ENCODE peak calls at places on chromosomes 7 and 10, in seven cellular contexts. O is neuronal stem cell; B is ovary; I is right lobe of liver; X is CD8-positive, alpha-beta T cell; F is uterus; L is psoas muscle. G is an unnamed sample. For H3K27me3, the result is how much of the 10 kb centered on the place peaks cover.

GRCh38 chr10:74081192-74081803 is 69.3 kb downstream of the AP3M1 start:
- DNase-seq in O (peak), B (no peak), I (no peak), X (peak), F (peak), L (no peak), G (peak)

GRCh38 chr10:3452683-3453388 is 280.3 kb upstream of the PITRM1 start:
- DNase-seq in O (no peak), B (no peak), I (no peak), X (no peak), F (no peak), L (no peak), G (no peak)

GRCh38 chr10:119205926-119206602 is 1.3 kb upstream of the GRK5 start:
- DNase-seq in O (no peak), B (no peak), I (peak), X (peak), F (peak), L (peak), G (no peak)

GRCh38 chr10:99815611-99816010 is 33.2 kb downstream of the ABCC2 start:
- DNase-seq in O (no peak), B (no peak), I (no peak), X (no peak), F (no peak), L (no peak), G (no peak)

GRCh38 chr7:150978136-150978789 is at the start of gene KCNH2:
- DNase-seq in O (peak), B (no peak), I (no peak), X (no peak), F (peak), L (no peak), G (no peak)

GRCh38 chr10:74206727-74207126 is 55.7 kb downstream of the ADK start:
- DNase-seq in O (no peak), B (no peak), I (no peak), X (no peak), F (no peak), L (no peak), G (peak)

GRCh38 chr7:14754631-14755030 is 147.9 kb downstream of the DGKB start:
- DNase-seq in O (no peak), B (no peak), I (no peak), X (no peak), F (no peak), L (no peak), G (no peak)

GRCh38 chr7:20395094-20395493 is 64.4 kb downstream of the ITGB8 start:
- DNase-seq in O (no peak), B (no peak), I (no peak), X (no peak), F (no peak), L (no peak), G (no peak)

GRCh38 chr10:6211341-6212265 is 8.9 kb downstream of the PFKFB3 start:
- DNase-seq in O (peak), B (peak), I (no peak), X (no peak), F (peak), L (peak), G (peak)

GRCh38 chr7:111199643-111200042 is 108.7 kb downstream of the LRRN3 start:
- DNase-seq in O (no peak), B (no peak), I (no peak), X (no peak), F (no peak), L (no peak), G (no peak)

GRCh38 chr7:54072710-54073109 is 469.5 kb upstream of the VSTM2A start:
- DNase-seq in O (no peak), B (no peak), I (no peak), X (no peak), F (no peak), L (no peak), G (no peak)

GRCh38 chr7:77587276-77587675 is 50.2 kb downstream of the PTPN12 start:
- DNase-seq in O (no peak), B (no peak), I (no peak), X (no peak), F (no peak), L (no peak), G (no peak)

GRCh38 chr7:126529833-126530232 is 722.9 kb downstream of the GRM8 start:
- DNase-seq in O (no peak), B (no peak), I (no peak), X (no peak), F (no peak), L (no peak), G (no peak)

GRCh38 chr7:158824028-158824427 is 5.3 kb downstream of the ESYT2 start:
- DNase-seq in O (no peak), B (no peak), I (no peak), X (peak), F (no peak), L (no peak), G (peak)

GRCh38 chr10:30013684-30014246 is 45.6 kb downstream of the JCAD start:
- DNase-seq in O (no peak), B (peak), I (peak), X (no peak), F (peak), L (peak), G (no peak)

GRCh38 chr7:155808551-155809331 is 3.5 kb downstream of the SHH start:
- DNase-seq in O (no peak), B (no peak), I (peak), X (no peak), F (no peak), L (no peak), G (peak)

GRCh38 chr7:99631311-99632109 is 14.8 kb downstream of the ZSCAN25 start:
- DNase-seq in O (no peak), B (no peak), I (no peak), X (no peak), F (no peak), L (peak), G (no peak)

GRCh38 chr10:132362151-132362611 is 30.2 kb downstream of the LRRC27 start:
- DNase-seq in O (no peak), B (no peak), I (peak), X (no peak), F (no peak), L (no peak), G (no peak)

GRCh38 chr7:154463794-154464193 is 411.6 kb downstream of the DPP6 start:
- DNase-seq in O (no peak), B (no peak), I (no peak), X (no peak), F (no peak), L (no peak), G (no peak)

GRCh38 chr7:144736880-144737493 is 98.9 kb downstream of the TPK1 start:
- DNase-seq in O (no peak), B (no peak), I (no peak), X (no peak), F (no peak), L (no peak), G (no peak)

GRCh38 chr7:68729361-68729760 is 868.9 kb upstream of the AUTS2 start:
- DNase-seq in O (no peak), B (no peak), I (no peak), X (no peak), F (no peak), L (no peak), G (no peak)

GRCh38 chr7:139112316-139112715 is 2.8 kb upstream of the ZC3HAV1 start:
- DNase-seq in O (no peak), B (no peak), I (no peak), X (no peak), F (no peak), L (no peak), G (no peak)

GRCh38 chr10:963186-963585 is 25.0 kb upstream of the GTPBP4 start:
- DNase-seq in O (no peak), B (no peak), I (no peak), X (no peak), F (no peak), L (no peak), G (no peak)

GRCh38 chr7:81331061-81332018 is 412.5 kb upstream of the SEMA3C start:
- DNase-seq in O (no peak), B (no peak), I (no peak), X (no peak), F (no peak), L (no peak), G (no peak)

GRCh38 chr10:18523025-18523424 is 128.4 kb downstream of the NSUN6 start:
- DNase-seq in O (no peak), B (no peak), I (no peak), X (no peak), F (no peak), L (no peak), G (no peak)

GRCh38 chr7:131224996-131225395 is 102.7 kb upstream of the MKLN1 start:
- DNase-seq in O (no peak), B (no peak), I (no peak), X (no peak), F (no peak), L (no peak), G (no peak)

GRCh38 chr7:96993980-96994379 is 11.4 kb upstream of the DLX6 start:
- DNase-seq in O (no peak), B (no peak), I (no peak), X (no peak), F (no peak), L (no peak), G (no peak)

GRCh38 chr7:96995406-96996110 is 9.8 kb upstream of the DLX6 start:
- DNase-seq in O (peak), B (no peak), I (no peak), X (no peak), F (no peak), L (no peak), G (no peak)

GRCh38 chr7:96992624-96993452 is 12.5 kb upstream of the DLX6 start:
- DNase-seq in O (peak), B (no peak), I (no peak), X (no peak), F (no peak), L (no peak), G (peak)

GRCh38 chr7:96991850-96992623 is 13.3 kb upstream of the DLX6 start:
- DNase-seq in O (peak), B (no peak), I (no peak), X (no peak), F (no peak), L (no peak), G (no peak)

DNA sequence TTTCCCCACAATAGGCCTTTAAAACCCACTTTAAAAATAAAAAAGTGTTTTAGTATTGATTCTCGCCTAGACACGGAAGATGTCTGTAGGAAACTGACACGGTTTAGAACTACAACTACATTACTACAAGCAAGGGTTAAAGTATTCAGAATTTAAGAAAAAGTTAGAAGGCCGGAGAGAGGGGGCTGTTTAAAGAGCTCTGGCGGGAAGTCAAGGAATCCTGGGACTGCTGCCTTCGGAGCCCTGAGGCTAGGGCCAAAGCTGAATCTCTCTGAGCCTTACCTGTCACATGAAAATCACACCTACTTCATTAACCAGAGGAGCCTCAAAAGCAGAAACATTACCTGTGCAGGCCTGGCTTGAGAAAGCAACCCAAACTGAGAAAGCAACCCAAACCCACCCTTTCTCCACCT is 11.9 kb upstream of the DLX6 start:
- DNase-seq in O (no peak), B (no peak), I (no peak), X (no peak), F (no peak), L (no peak), G (no peak)
- H3K27me3 ChIP-seq in O (half or more), B (under half), I (under half), X (half or more), F (half or more), L (half or more), G (half or more)

DNA sequence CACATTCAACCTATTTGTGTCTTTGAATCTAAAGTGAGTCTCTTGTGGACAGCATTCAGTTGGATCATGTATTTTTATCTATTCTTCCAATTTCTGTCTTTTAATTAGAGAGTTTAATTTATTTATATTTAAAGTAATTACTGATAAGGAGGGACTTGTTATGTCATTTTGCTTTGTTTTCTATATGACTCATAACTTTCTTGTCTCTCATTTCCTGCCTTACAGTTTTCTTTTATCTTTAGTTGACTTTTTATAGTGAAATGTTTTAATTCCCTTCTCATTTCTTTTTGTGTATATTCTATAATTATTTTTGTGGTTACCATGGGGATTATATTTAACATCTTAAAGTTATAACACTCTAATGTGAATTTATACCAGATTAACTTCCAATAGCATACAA is 7.3 kb upstream of the ZNF518A start:
- DNase-seq in O (no peak), B (no peak), I (no peak), X (no peak), F (no peak), L (no peak), G (no peak)
- H3K27me3 ChIP-seq in O (under half), B (under half), I (under half), X (under half), F (half or more), L (half or more), G (under half)

DNA sequence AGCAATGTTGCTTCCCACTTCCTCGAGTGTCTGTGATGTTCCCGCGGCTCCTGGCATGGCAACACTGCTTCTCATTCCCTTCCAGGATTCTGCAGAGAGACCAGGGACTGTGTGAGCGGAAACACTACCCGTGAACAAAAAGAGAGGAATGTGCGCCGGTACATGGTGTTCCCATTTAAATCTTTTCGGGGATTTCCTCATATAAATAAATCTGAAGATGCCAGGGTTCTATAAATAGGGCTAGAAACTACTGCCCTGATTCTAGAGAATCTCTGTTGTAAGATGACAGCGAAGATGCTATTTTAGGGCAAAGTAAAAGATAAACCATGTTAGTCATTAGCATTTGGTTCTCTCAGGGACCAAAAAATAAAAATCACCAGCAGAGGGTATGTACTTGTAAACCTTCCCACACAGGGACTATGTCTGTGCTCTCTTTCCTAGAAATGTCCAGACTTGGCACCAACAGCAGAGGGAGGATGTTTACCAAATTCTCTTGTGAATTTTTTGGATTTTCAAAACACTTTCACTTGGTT is 92.2 kb upstream of the DDC start:
- DNase-seq in O (no peak), B (peak), I (no peak), X (no peak), F (peak), L (peak), G (no peak)
- H3K27me3 ChIP-seq in O (under half), B (under half), I (under half), X (under half), F (under half), L (under half), G (under half)

DNA sequence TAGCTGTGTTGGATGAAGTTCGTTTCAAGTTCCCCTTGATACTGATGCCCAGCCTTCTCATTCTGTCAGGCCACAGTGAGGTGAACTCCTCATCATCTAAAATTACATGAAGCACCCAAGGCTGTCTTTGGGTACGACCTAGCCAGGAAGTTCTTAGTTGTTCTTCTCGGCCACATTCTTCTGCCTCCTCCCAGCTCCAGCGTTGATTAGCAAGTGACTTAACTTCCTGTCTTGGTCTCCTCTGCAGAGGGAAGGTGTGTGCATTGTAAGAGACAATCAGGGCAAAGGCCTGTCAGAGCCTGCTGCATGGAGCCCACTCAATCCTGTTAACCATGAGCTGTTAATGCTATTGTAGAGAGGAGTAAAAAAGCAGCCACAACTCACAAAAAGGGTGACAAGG is 43.2 kb upstream of the CPXM2 start:
- DNase-seq in O (no peak), B (no peak), I (no peak), X (no peak), F (no peak), L (no peak), G (no peak)
- H3K27me3 ChIP-seq in O (under half), B (under half), I (under half), X (under half), F (under half), L (under half), G (under half)

GRCh38 chr10:65670087-65670486 is 1255.7 kb upstream of the LRRTM3 start:
- DNase-seq in O (no peak), B (no peak), I (no peak), X (no peak), F (no peak), L (no peak), G (no peak)
- H3K27me3 ChIP-seq in O (under half), B (under half), I (under half), X (under half), F (under half), L (under half), G (under half)

GRCh38 chr7:30254248-30254647 is 30.1 kb upstream of the ZNRF2 start:
- DNase-seq in O (no peak), B (no peak), I (no peak), X (no peak), F (no peak), L (no peak), G (no peak)

GRCh38 chr7:30252885-30253795 is 31.3 kb upstream of the ZNRF2 start:
- DNase-seq in O (no peak), B (no peak), I (peak), X (no peak), F (no peak), L (peak), G (no peak)

GRCh38 chr7:30255096-30255769 is 29.2 kb upstream of the ZNRF2 start:
- DNase-seq in O (no peak), B (no peak), I (no peak), X (no peak), F (no peak), L (no peak), G (no peak)

GRCh38 chr7:30253796-30254165 is 30.6 kb upstream of the ZNRF2 start:
- DNase-seq in O (no peak), B (no peak), I (no peak), X (no peak), F (no peak), L (no peak), G (no peak)

GRCh38 chr7:30254717-30255095 is 29.7 kb upstream of the ZNRF2 start:
- DNase-seq in O (no peak), B (no peak), I (no peak), X (no peak), F (no peak), L (no peak), G (no peak)
- H3K27me3 ChIP-seq in O (under half), B (under half), I (under half), X (under half), F (under half), L (under half), G (under half)